ENCODE peak calls at places on chromosomes 13 and 19, in eight cellular contexts. E, D, V, Q, B, T, H and L are unnamed samples.

GRCh38 chr19:4803736-4804695 is 12.5 kb downstream of the FEM1A start:
- DNase-seq in H (peak; percentile 63), D (peak; percentile 69), E (peak; percentile 65), B (peak; percentile 93), V (peak; percentile 60), T (no peak), Q (peak; percentile 51), L (peak; percentile 45)

GRCh38 chr13:91621161-91621560 is 222.7 kb downstream of the GPC5 start:
- DNase-seq in E (no peak), B (no peak), D (no peak), Q (no peak), H (no peak), V (no peak), T (no peak), L (no peak)

GRCh38 chr19:2807379-2808128 is 12.1 kb upstream of the ZNF554 start:
- DNase-seq in H (no peak), D (no peak), T (no peak), B (no peak), Q (no peak), E (no peak), V (no peak), L (no peak)

GRCh38 chr13:73835138-73835721 is 299.0 kb downstream of the KLF12 start:
- DNase-seq in T (peak; percentile 8), Q (peak; percentile 62), D (no peak), H (no peak), B (peak; percentile 44), V (no peak), E (no peak), L (peak; percentile 59)

GRCh38 chr19:51407631-51408131 is 9.8 kb downstream of the SIGLEC10 start:
- DNase-seq in Q (peak; percentile 44), T (no peak), H (no peak), D (no peak), E (peak; percentile 40), V (peak; percentile 27), B (peak; percentile 68), L (peak; percentile 40)

GRCh38 chr13:48773531-48774275 is 120.0 kb downstream of the CYSLTR2 start:
- DNase-seq in E (no peak), V (no peak), H (no peak), Q (no peak), D (no peak), T (no peak), B (no peak), L (no peak)

GRCh38 chr19:10085641-10086031 is 481 bp upstream of the SHFL start:
- DNase-seq in E (no peak), T (no peak), H (no peak), Q (no peak), V (no peak), B (no peak), D (no peak), L (no peak)

GRCh38 chr13:96450635-96451034 is 360.7 kb downstream of the HS6ST3 start:
- DNase-seq in Q (no peak), H (no peak), D (no peak), E (no peak), V (no peak), T (no peak), B (no peak), L (no peak)

GRCh38 chr19:13154911-13155471 is 4.8 kb downstream of the IER2 start:
- DNase-seq in B (peak; percentile 90), V (peak; percentile 76), H (no peak), Q (no peak), T (no peak), D (no peak), E (peak; percentile 92), L (peak; percentile 58)

GRCh38 chr13:61415749-61416148 is at the start of gene PCDH20:
- DNase-seq in E (no peak), Q (no peak), H (no peak), V (no peak), D (no peak), B (no peak), T (no peak), L (no peak)
- H3K4me3 ChIP-seq in E (peak within 1 kb of the TSS; percentile 32), Q (no peak within 1 kb of the TSS), H (peak within 1 kb of the TSS; percentile 61), V (no peak within 1 kb of the TSS), D (peak within 1 kb of the TSS; percentile 44), B (peak within 1 kb of the TSS; percentile 56), T (no peak within 1 kb of the TSS), L (no peak within 1 kb of the TSS)

DNA sequence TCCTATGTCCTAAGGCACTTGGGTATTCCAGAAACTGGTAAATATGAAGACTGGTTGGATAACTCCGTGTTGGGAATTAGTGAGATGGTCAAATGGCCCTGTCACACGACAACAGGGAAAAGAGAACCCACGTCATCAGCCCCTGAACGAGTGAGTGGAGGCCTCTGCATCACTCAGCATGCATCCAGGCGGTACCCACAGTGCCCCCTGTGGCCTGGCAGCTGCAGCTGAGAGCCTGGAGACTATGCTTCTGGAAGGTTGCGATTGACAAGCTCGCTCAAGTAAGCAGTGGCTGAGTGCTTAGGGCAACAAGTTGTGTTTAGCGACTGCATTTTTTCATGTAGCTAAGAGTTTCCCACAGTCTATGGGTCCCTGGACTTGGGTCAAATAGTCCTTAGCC is 55.9 kb downstream of the COL4A2 start:
- DNase-seq in B (peak; percentile 29), H (no peak), E (no peak), T (no peak), Q (no peak), V (no peak), D (no peak), L (no peak)
- TF ChIP-seq CTCF in B (peak; percentile 46), H (no peak), E (no peak), T (no peak), Q (peak; percentile 27), V (no peak), D (no peak), L (no peak)

GRCh38 chr13:114128624-114129522 is 3.5 kb downstream of the RASA3 start:
- DNase-seq in D (peak; percentile 75), H (no peak), Q (peak; percentile 89), T (peak; percentile 67), E (peak; percentile 67), V (peak; percentile 66), B (no peak), L (peak; percentile 94)
- H3K4me3 ChIP-seq in D (peak overlapping the region; percentile 93), H (peak overlapping the region; percentile 22), Q (peak overlapping the region; percentile 8), T (peak overlapping the region; percentile 37), E (peak overlapping the region; percentile 16), V (no peak overlapping the region), B (no peak overlapping the region), L (peak overlapping the region; percentile 86)

DNA sequence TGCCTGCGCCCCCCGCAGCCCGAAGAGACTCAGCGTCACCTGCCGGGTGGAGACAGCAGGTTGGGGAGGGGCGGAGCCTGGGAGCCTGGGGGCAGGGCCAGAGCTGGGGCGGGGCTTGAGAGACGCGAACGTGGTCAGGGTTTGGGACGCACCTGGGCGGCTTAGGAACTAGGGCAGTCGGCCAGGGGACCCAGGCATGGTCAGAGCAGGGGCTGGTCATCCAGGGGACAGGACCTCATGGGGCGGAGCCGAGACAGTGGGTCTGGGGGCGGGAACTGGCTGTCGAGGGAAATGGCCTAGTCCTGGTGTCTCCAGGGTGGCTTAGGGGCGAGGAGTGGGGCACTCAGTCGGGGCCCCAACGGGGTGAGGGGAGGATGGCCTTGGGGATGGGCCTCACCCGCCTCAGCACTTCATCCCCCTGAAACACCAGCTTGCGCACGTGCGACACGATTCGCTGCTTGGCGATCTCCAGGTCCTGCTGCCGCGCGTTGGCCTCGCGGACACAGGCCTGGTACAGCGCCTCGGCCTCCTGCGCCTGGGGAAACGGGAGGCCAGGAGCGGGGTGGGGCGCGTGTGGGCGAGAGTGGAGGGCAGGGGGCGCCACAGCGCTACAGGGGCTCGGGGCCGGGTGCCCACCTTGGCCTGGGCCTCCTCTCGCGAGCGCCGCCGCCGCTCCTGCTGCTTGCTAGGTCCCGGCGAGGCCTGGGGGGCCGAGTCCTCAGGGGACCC is 5.8 kb downstream of the GMIP start:
- DNase-seq in V (no peak), Q (no peak), B (no peak), H (no peak), D (no peak), E (peak; percentile 38), T (no peak), L (no peak)
- TF ChIP-seq CTCF in V (no peak), Q (no peak), B (peak; percentile 3), H (no peak), D (no peak), E (no peak), T (no peak), L (no peak)

DNA sequence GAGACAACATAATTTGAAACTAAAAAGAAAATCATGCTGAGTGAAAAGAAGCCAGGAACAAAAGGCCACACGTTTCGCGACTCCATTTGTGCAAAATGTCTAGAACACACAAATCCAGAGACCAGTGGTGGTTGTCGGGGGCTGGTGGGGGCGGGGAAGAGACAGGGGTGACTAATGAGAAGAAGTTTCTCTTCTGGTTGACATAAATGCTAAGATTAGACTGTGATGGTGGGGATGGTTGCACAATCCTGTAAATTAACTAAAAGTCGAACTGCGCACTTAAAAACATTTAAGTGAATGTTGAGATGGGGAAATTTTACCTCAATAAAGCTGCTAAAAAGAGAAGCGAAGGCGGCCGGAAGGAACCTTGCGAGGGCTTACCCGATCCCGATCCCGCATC is 7.1 kb downstream of the AKAP8 start:
- DNase-seq in T (no peak), D (no peak), H (no peak), B (no peak), V (no peak), E (no peak), Q (no peak), L (no peak)
- H3K4me3 ChIP-seq in T (no peak overlapping the region), D (no peak overlapping the region), H (no peak overlapping the region), B (no peak overlapping the region), V (no peak overlapping the region), E (no peak overlapping the region), Q (no peak overlapping the region), L (no peak overlapping the region)